ENCODE peak calls at places on chromosome X, in seven cellular contexts. B is tibial nerve, Q is hepatocyte, I is brain microvascular endothelial cell, K is adipocyte, W is MG63, U is upper lobe of right lung. A is an unnamed sample.

GRCh38 chrX:48492293-48492910 is 16.4 kb upstream of the PORCN start:
- DNase-seq in B (no peak), Q (no peak), I (peak; percentile 47), K (no peak), W (peak; percentile 51), U (no peak), A (no peak)

GRCh38 chrX:74506310-74507115 is 85.2 kb downstream of the SLC16A2 start:
- DNase-seq in B (no peak), Q (no peak), I (no peak), K (no peak), W (no peak), U (no peak), A (no peak)

GRCh38 chrX:30649859-30650258 is 3.4 kb upstream of the GK start:
- DNase-seq in B (no peak), Q (peak; percentile 32), I (no peak), K (no peak), W (no peak), U (no peak), A (peak; percentile 43)

GRCh38 chrX:13013353-13014110 is 30.9 kb downstream of the FAM9C start:
- DNase-seq in B (no peak), Q (peak; percentile 61), I (no peak), K (no peak), W (no peak), U (no peak), A (no peak)

GRCh38 chrX:117010243-117010642 is 547.5 kb upstream of the CT83 start:
- DNase-seq in B (no peak), Q (no peak), I (no peak), K (no peak), W (no peak), U (no peak), A (no peak)

GRCh38 chrX:111339212-111339611 is 68.9 kb upstream of the CAPN6 start:
- DNase-seq in B (no peak), Q (no peak), I (no peak), K (no peak), W (no peak), U (no peak), A (no peak)

GRCh38 chrX:122565952-122566351 is 618.1 kb upstream of the GRIA3 start:
- DNase-seq in B (no peak), Q (peak; percentile 18), I (peak; percentile 85), K (peak; percentile 93), W (peak; percentile 86), U (no peak), A (peak; percentile 91)

GRCh38 chrX:32289356-32289755 is 922.0 kb downstream of the DMD start:
- DNase-seq in B (no peak), Q (no peak), I (no peak), K (no peak), W (no peak), U (no peak), A (no peak)

GRCh38 chrX:30806187-30806728 is 82.8 kb downstream of the TAB3 start:
- DNase-seq in B (no peak), Q (no peak), I (no peak), K (no peak), W (no peak), U (no peak), A (peak; percentile 78)

GRCh38 chrX:51395807-51396728 is 63.4 kb downstream of the NUDT10 start:
- DNase-seq in B (no peak), Q (no peak), I (no peak), K (no peak), W (no peak), U (peak; percentile 66), A (no peak)

GRCh38 chrX:65596270-65596669 is 61.7 kb upstream of the LAS1L start:
- DNase-seq in B (no peak), Q (no peak), I (peak; percentile 22), K (peak; percentile 74), W (peak; percentile 37), U (no peak), A (peak; percentile 34)

GRCh38 chrX:53239474-53239873 is 14.5 kb upstream of the KDM5C start:
- DNase-seq in B (no peak), Q (no peak), I (no peak), K (no peak), W (peak; percentile 17), U (no peak), A (no peak)

GRCh38 chrX:46209037-46209436 is 336.2 kb downstream of the ZNF674 start:
- DNase-seq in B (no peak), Q (no peak), I (no peak), K (no peak), W (no peak), U (no peak), A (no peak)

GRCh38 chrX:145394344-145394743 is 147.0 kb downstream of the SPANXN1 start:
- DNase-seq in B (no peak), Q (no peak), I (no peak), K (no peak), W (no peak), U (no peak), A (no peak)

GRCh38 chrX:42131856-42132255 is 208.5 kb upstream of the CASK start:
- DNase-seq in B (peak; percentile 15), Q (no peak), I (no peak), K (no peak), W (no peak), U (no peak), A (no peak)
- H3K27me3 ChIP-seq in B (peaks cover 11% of the 10 kb centered on the region), Q (no peaks in the 10 kb centered on the region), I (no peaks in the 10 kb centered on the region), K (no peaks in the 10 kb centered on the region), W (no peaks in the 10 kb centered on the region), U (no peaks in the 10 kb centered on the region), A (no peaks in the 10 kb centered on the region)

GRCh38 chrX:153830632-153831434 is 489 bp upstream of the PDZD4 start:
- DNase-seq in B (no peak), Q (no peak), I (no peak), K (peak; percentile 38), W (no peak), U (no peak), A (no peak)
- H3K27me3 ChIP-seq in B (peaks cover 24% of the 10 kb centered on the region), Q (peaks cover 34% of the 10 kb centered on the region), I (peaks cover 22% of the 10 kb centered on the region), K (peaks cover 50% of the 10 kb centered on the region), W (peaks cover 13% of the 10 kb centered on the region), U (no peaks in the 10 kb centered on the region), A (peaks cover 55% of the 10 kb centered on the region)

DNA sequence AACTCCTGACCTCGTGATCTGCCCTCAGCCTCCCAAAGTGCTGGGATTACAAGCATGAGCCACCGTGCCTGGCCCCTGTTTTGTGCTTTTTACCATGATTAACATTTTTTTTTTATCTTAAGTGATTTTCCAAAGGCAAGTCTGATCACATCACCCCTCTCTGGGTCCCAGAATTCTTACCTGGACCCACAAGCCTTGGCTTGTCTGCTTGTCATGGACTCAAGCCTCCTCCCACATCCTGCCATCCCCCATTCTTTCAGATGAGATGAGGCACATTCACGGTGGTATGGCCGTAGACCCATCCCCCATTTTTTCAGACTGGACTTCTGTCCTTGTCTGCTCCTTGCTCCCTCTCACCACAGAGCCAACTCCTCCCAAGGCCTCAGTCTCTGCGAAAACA is 55.3 kb downstream of the APLN start:
- DNase-seq in B (no peak), Q (no peak), I (no peak), K (no peak), W (no peak), U (no peak), A (peak; percentile 87)
- H3K27me3 ChIP-seq in B (peaks cover 14% of the 10 kb centered on the region), Q (no peaks in the 10 kb centered on the region), I (no peaks in the 10 kb centered on the region), K (peaks cover 7% of the 10 kb centered on the region), W (no peaks in the 10 kb centered on the region), U (no peaks in the 10 kb centered on the region), A (no peaks in the 10 kb centered on the region)

DNA sequence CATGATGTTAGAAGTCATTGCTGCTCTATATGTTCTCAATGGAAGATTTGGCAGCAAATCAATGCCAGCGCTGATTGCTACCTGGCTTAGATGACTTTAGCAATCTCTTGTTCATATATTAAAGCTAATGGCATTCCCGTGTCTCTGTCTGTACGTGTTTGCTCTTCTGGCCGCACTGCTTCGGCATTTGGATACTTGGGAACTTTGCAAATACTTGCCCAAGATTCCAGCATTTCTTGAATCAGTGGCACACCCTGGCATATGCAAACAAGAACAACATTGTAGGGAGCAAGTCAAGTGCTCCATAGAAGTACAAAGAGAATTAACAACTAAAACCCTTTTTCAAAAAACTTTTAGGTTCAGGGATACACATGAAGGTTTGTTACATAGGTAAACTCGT is 128.9 kb upstream of the TMEM164 start:
- DNase-seq in B (no peak), Q (no peak), I (no peak), K (no peak), W (no peak), U (no peak), A (peak; percentile 78)
- H3K27me3 ChIP-seq in B (no peaks in the 10 kb centered on the region), Q (no peaks in the 10 kb centered on the region), I (no peaks in the 10 kb centered on the region), K (peaks cover 17% of the 10 kb centered on the region), W (no peaks in the 10 kb centered on the region), U (no peaks in the 10 kb centered on the region), A (no peaks in the 10 kb centered on the region)